ENCODE peak calls at places on chromosomes 13 and 19, in nine cellular contexts. N, Z, D, U, O, H, V, F and S are unnamed samples.

GRCh38 chr19:46944918-46945628 is 74.6 kb upstream of the NPAS1 start:
- DNase-seq in N (peak), Z (no peak), D (peak), U (peak), O (no peak), H (peak), V (no peak), F (peak), S (peak)

GRCh38 chr13:101098873-101099272 is 317.4 kb downstream of the NALCN start:
- DNase-seq in N (no peak), Z (no peak), D (no peak), U (no peak), O (no peak), H (no peak), V (no peak), F (no peak), S (no peak)

GRCh38 chr19:38661166-38661565 is 13.7 kb downstream of the ACTN4 start:
- DNase-seq in N (no peak), Z (no peak), D (no peak), U (no peak), O (no peak), H (no peak), V (no peak), F (no peak), S (no peak)

GRCh38 chr13:22770891-22771290 is 409.9 kb upstream of the SGCG start:
- DNase-seq in N (no peak), Z (no peak), D (no peak), U (no peak), O (no peak), H (no peak), V (no peak), F (no peak), S (no peak)

GRCh38 chr13:114035186-114035582 is 61.3 kb upstream of the C13orf46 start:
- DNase-seq in N (no peak), Z (no peak), D (no peak), U (no peak), O (no peak), H (no peak), V (no peak), F (no peak), S (no peak)

GRCh38 chr13:112843392-112844250 is 125.4 kb upstream of the MCF2L start:
- DNase-seq in N (no peak), Z (no peak), D (no peak), U (no peak), O (no peak), H (no peak), V (no peak), F (no peak), S (no peak)

GRCh38 chr19:13729859-13730258 is 34.5 kb upstream of the MRI1 start:
- DNase-seq in N (peak), Z (no peak), D (no peak), U (no peak), O (no peak), H (no peak), V (peak), F (no peak), S (no peak)

GRCh38 chr13:49238621-49239020 is 9.1 kb upstream of the CDADC1 start:
- DNase-seq in N (no peak), Z (no peak), D (no peak), U (no peak), O (no peak), H (no peak), V (no peak), F (no peak), S (no peak)

GRCh38 chr13:37058801-37059135 is 720 bp downstream of the SUPT20H start:
- DNase-seq in N (no peak), Z (no peak), D (no peak), U (no peak), O (no peak), H (no peak), V (no peak), F (no peak), S (peak)

GRCh38 chr19:6218497-6219146 is 61.2 kb downstream of the MLLT1 start:
- DNase-seq in N (peak), Z (peak), D (peak), U (peak), O (peak), H (peak), V (peak), F (peak), S (peak)

GRCh38 chr13:78137404-78138142 is 218.9 kb upstream of the EDNRB start:
- DNase-seq in N (peak), Z (no peak), D (no peak), U (no peak), O (peak), H (peak), V (peak), F (peak), S (peak)

GRCh38 chr19:22332924-22333323 is 46.7 kb downstream of the ZNF729 start:
- DNase-seq in N (no peak), Z (no peak), D (no peak), U (no peak), O (no peak), H (no peak), V (no peak), F (no peak), S (no peak)

GRCh38 chr13:100203696-100204367 is 114.9 kb downstream of the PCCA start:
- DNase-seq in N (peak), Z (no peak), D (no peak), U (no peak), O (no peak), H (no peak), V (no peak), F (no peak), S (no peak)

GRCh38 chr13:76730220-76730619 is 156.0 kb downstream of the KCTD12 start:
- DNase-seq in N (peak), Z (no peak), D (no peak), U (no peak), O (no peak), H (no peak), V (no peak), F (no peak), S (no peak)

GRCh38 chr19:40503300-40503699 is 36.5 kb downstream of the SPTBN4 start:
- DNase-seq in N (no peak), Z (no peak), D (no peak), U (no peak), O (no peak), H (no peak), V (peak), F (peak), S (no peak)

GRCh38 chr19:58492265-58492664 is 16.1 kb downstream of the ZNF446 start:
- DNase-seq in N (no peak), Z (no peak), D (no peak), U (no peak), O (no peak), H (no peak), V (no peak), F (no peak), S (no peak)

GRCh38 chr13:41697578-41697977 is 240.2 kb downstream of the RGCC start:
- DNase-seq in N (no peak), Z (no peak), D (no peak), U (no peak), O (no peak), H (peak), V (no peak), F (peak), S (no peak)

GRCh38 chr19:15616627-15617270 is 1.7 kb downstream of the CYP4F8 start:
- DNase-seq in N (no peak), Z (no peak), D (no peak), U (no peak), O (no peak), H (no peak), V (no peak), F (no peak), S (no peak)

GRCh38 chr13:80069374-80069773 is 271.6 kb downstream of the SPRY2 start:
- DNase-seq in N (no peak), Z (no peak), D (no peak), U (no peak), O (no peak), H (no peak), V (no peak), F (no peak), S (no peak)

GRCh38 chr13:98129059-98129741 is 13.7 kb upstream of the FARP1 start:
- DNase-seq in N (no peak), Z (no peak), D (no peak), U (no peak), O (no peak), H (no peak), V (no peak), F (no peak), S (no peak)

GRCh38 chr19:28519950-28520861 is 692.7 kb downstream of the UQCRFS1 start:
- DNase-seq in N (peak), Z (no peak), D (no peak), U (no peak), O (no peak), H (peak), V (no peak), F (no peak), S (no peak)

GRCh38 chr13:40096357-40096911 is 441.0 kb downstream of the COG6 start:
- DNase-seq in N (no peak), Z (no peak), D (no peak), U (no peak), O (no peak), H (no peak), V (no peak), F (no peak), S (no peak)

GRCh38 chr13:19864018-19864338 is 529 bp upstream of the ZMYM5 start:
- DNase-seq in N (peak), Z (peak), D (peak), U (no peak), O (no peak), H (no peak), V (peak), F (peak), S (peak)

GRCh38 chr19:58450836-58451357 is 525 bp upstream of the ZNF324B start:
- DNase-seq in N (no peak), Z (no peak), D (no peak), U (no peak), O (no peak), H (no peak), V (no peak), F (no peak), S (no peak)

GRCh38 chr19:14416743-14417214 is 2.4 kb downstream of the DDX39A start:
- DNase-seq in N (peak), Z (no peak), D (no peak), U (no peak), O (no peak), H (no peak), V (no peak), F (no peak), S (no peak)

GRCh38 chr13:77507931-77508776 is 27.4 kb upstream of the SCEL start:
- DNase-seq in N (peak), Z (no peak), D (no peak), U (no peak), O (peak), H (no peak), V (peak), F (no peak), S (no peak)

GRCh38 chr19:3788991-3789778 is 3.0 kb upstream of the MATK start:
- DNase-seq in N (no peak), Z (no peak), D (no peak), U (no peak), O (no peak), H (peak), V (no peak), F (no peak), S (no peak)

GRCh38 chr19:34155686-34156085 is 16.6 kb upstream of the LSM14A start:
- DNase-seq in N (peak), Z (no peak), D (no peak), U (no peak), O (peak), H (no peak), V (no peak), F (no peak), S (no peak)

GRCh38 chr19:54470991-54471782 is 1.9 kb downstream of the CDC42EP5 start:
- DNase-seq in N (no peak), Z (no peak), D (peak), U (no peak), O (no peak), H (peak), V (no peak), F (peak), S (no peak)

GRCh38 chr13:112447761-112448603 is 71.8 kb downstream of the SPACA7 start:
- DNase-seq in N (no peak), Z (no peak), D (no peak), U (no peak), O (no peak), H (no peak), V (no peak), F (no peak), S (no peak)

GRCh38 chr13:100608906-100609305 is 20.3 kb upstream of the GGACT start:
- DNase-seq in N (peak), Z (no peak), D (no peak), U (no peak), O (no peak), H (no peak), V (no peak), F (no peak), S (no peak)

GRCh38 chr19:54415208-54415900 is at the start of gene TTYH1:
- DNase-seq in N (no peak), Z (no peak), D (no peak), U (no peak), O (no peak), H (peak), V (no peak), F (peak), S (peak)

GRCh38 chr19:56162258-56162657 is 13.6 kb upstream of the GALP start:
- DNase-seq in N (no peak), Z (no peak), D (no peak), U (no peak), O (no peak), H (no peak), V (no peak), F (no peak), S (no peak)

GRCh38 chr19:5680083-5680436 is 256 bp downstream of the MICOS13 start:
- DNase-seq in N (no peak), Z (peak), D (no peak), U (no peak), O (no peak), H (no peak), V (no peak), F (peak), S (peak)

GRCh38 chr13:102903659-102904407 is 58.0 kb downstream of the ERCC5 start:
- DNase-seq in N (peak), Z (no peak), D (no peak), U (no peak), O (no peak), H (no peak), V (peak), F (no peak), S (no peak)

GRCh38 chr19:13712767-13713201 is 51.5 kb upstream of the MRI1 start:
- DNase-seq in N (peak), Z (no peak), D (peak), U (no peak), O (no peak), H (no peak), V (no peak), F (no peak), S (no peak)

GRCh38 chr13:108155185-108156106 is 59.9 kb downstream of the LIG4 start:
- DNase-seq in N (peak), Z (peak), D (peak), U (no peak), O (peak), H (peak), V (peak), F (peak), S (peak)

GRCh38 chr13:89352384-89352783 is 1681.2 kb downstream of the SLITRK5 start:
- DNase-seq in N (no peak), Z (no peak), D (no peak), U (no peak), O (no peak), H (no peak), V (no peak), F (no peak), S (no peak)

GRCh38 chr13:106349080-106349841 is 186.2 kb downstream of the EFNB2 start:
- DNase-seq in N (no peak), Z (peak), D (peak), U (no peak), O (no peak), H (peak), V (no peak), F (peak), S (no peak)

GRCh38 chr19:53076984-53077383 is 26.2 kb downstream of the ZNF160 start:
- DNase-seq in N (peak), Z (no peak), D (peak), U (no peak), O (no peak), H (peak), V (peak), F (peak), S (peak)
- TF ChIP-seq CTCF in N (peak), Z (peak), D (peak), U (peak), O (peak), H (peak), V (no peak), F (peak), S (peak)

GRCh38 chr13:72782717-72783116 is 784 bp downstream of the PIBF1 start:
- DNase-seq in N (peak), Z (no peak), D (no peak), U (no peak), O (no peak), H (no peak), V (peak), F (no peak), S (no peak)

GRCh38 chr13:72781461-72782439 is at the start of the genes DIS3 and PIBF1:
- DNase-seq in N (peak), Z (peak), D (peak), U (peak), O (peak), H (peak), V (peak), F (peak), S (peak)
- TF ChIP-seq CTCF in N (no peak), Z (no peak), D (peak), U (no peak), O (no peak), H (peak), V (no peak), F (no peak), S (no peak)

GRCh38 chr13:59343993-59344780 is 819.5 kb downstream of the DIAPH3 start:
- DNase-seq in N (no peak), Z (no peak), D (no peak), U (no peak), O (no peak), H (no peak), V (no peak), F (no peak), S (no peak)
- TF ChIP-seq CTCF in N (no peak), Z (no peak), D (peak), U (no peak), O (no peak), H (no peak), V (no peak), F (no peak), S (no peak)

GRCh38 chr19:44644391-44645016 is 794 bp downstream of the PVR start:
- DNase-seq in N (peak), Z (peak), D (no peak), U (no peak), O (no peak), H (peak), V (peak), F (peak), S (no peak)

GRCh38 chr19:44642375-44642774 is 1.3 kb upstream of the PVR start:
- DNase-seq in N (no peak), Z (no peak), D (no peak), U (no peak), O (no peak), H (no peak), V (no peak), F (no peak), S (no peak)

GRCh38 chr19:44645407-44646048 is 1.8 kb downstream of the PVR start:
- DNase-seq in N (no peak), Z (no peak), D (no peak), U (no peak), O (no peak), H (no peak), V (peak), F (no peak), S (no peak)

GRCh38 chr19:44641866-44642265 is 1.8 kb upstream of the PVR start:
- DNase-seq in N (no peak), Z (no peak), D (no peak), U (no peak), O (no peak), H (no peak), V (no peak), F (no peak), S (no peak)

DNA sequence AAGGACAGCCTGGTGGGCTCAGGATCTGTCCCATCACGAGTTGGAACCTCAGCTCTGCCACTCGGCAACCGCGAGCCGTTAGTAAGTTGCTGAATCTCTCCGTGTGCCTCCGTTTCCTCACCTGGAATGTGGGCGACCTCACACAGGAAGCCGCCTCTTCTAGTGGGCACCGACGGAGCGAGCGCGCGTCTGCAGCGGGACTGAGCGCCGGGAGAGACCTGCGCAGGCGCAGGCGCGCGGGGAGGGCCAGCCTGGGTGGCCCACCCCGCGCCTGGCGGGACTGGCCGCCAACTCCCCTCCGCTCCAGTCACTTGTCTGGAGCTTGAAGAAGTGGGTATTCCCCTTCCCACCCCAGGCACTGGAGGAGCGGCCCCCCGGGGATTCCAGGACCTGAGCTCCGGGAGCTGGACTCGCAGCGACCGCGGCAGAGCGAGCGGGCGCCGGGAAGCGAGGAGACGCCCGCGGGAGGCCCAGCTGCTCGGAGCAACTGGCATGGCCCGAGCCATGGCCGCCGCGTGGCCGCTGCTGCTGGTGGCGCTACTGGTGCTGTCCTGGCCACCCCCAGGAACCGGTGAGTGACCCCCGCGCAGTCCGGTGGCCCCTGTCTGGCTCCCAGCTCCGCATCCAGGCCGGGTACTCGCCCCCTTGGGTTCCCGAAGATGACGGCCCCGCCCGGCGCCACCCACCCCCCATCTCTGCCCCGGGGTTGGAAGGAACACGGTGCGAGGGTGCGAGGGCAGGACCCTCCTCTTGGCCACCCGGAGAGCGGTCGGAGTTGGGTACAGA is at the start of gene PVR:
- DNase-seq in N (peak), Z (peak), D (peak), U (peak), O (no peak), H (peak), V (peak), F (peak), S (peak)
- TF ChIP-seq CTCF in N (no peak), Z (peak), D (peak), U (no peak), O (no peak), H (no peak), V (no peak), F (no peak), S (no peak)

GRCh38 chr13:66205807-66206206 is 1024.3 kb downstream of the PCDH9 start:
- DNase-seq in N (peak), Z (no peak), D (no peak), U (no peak), O (no peak), H (no peak), V (no peak), F (no peak), S (no peak)

GRCh38 chr13:66195238-66195637 is 1034.9 kb downstream of the PCDH9 start:
- DNase-seq in N (no peak), Z (no peak), D (no peak), U (no peak), O (no peak), H (no peak), V (no peak), F (no peak), S (no peak)

GRCh38 chr13:66200555-66200954 is 1029.6 kb downstream of the PCDH9 start:
- DNase-seq in N (peak), Z (no peak), D (no peak), U (no peak), O (no peak), H (no peak), V (no peak), F (no peak), S (no peak)
- TF ChIP-seq CTCF in N (peak), Z (no peak), D (no peak), U (no peak), O (peak), H (no peak), V (no peak), F (no peak), S (no peak)

DNA sequence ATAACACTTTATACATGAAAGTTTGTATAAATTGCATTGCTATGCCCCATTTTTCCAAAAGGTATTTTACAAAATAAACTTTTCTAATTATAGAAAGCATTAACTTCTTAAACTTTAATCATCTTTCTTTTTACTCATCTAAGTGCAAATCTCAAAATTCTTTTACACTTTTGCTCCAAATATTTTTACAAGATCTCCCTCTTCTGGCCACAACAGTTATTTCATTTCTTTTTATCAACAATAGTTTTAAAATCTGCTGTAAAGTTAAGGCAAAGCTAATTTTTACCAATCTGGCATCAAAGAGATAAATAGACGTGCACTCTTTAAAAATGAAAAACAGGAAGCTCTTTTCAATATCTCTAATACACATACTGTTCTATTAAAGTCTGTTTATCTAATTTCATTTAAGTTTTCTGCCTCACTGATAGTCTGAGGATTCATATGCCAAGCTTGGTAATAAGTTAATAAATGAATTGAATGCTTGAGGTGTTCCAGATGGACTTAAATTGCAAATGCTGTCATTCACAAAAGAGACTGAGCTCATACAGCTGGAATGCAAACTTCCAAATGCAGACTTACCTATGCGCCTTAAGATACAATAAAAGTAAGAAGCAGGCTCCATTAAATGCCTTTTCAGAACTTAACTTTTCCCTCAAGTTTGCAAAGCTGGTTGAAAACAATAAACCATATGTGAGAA is 583.0 kb upstream of the ATXN8OS start:
- DNase-seq in N (no peak), Z (no peak), D (no peak), U (no peak), O (no peak), H (no peak), V (no peak), F (no peak), S (no peak)
- TF ChIP-seq CTCF in N (no peak), Z (peak), D (no peak), U (no peak), O (no peak), H (no peak), V (peak), F (no peak), S (peak)